ENCODE peak calls at places on chromosomes 12 and 14, in six cellular contexts. Y is uterus; S is SJCRH30; J is choroid plexus epithelial cell; V is HCT116; Z is CD4-positive, CD25-positive, alpha-beta regulatory T cell. F is an unnamed sample.

GRCh38 chr14:53993920-53994607 is 37.4 kb upstream of the BMP4 start:
- DNase-seq in V (no peak), S (no peak), Y (no peak), Z (no peak), J (no peak), F (no peak)

GRCh38 chr12:56204275-56204674 is 15.0 kb upstream of the SMARCC2 start:
- DNase-seq in S (no peak), V (no peak), Y (no peak), Z (no peak), J (no peak), F (no peak)

GRCh38 chr12:14774944-14775651 is 28.2 kb downstream of the WBP11 start:
- DNase-seq in V (no peak), Y (peak), S (no peak), J (peak), Z (peak), F (peak)

GRCh38 chr14:64688801-64689200 is 15.4 kb upstream of the PLEKHG3 start:
- DNase-seq in Y (no peak), J (no peak), V (no peak), S (no peak), Z (no peak), F (no peak)

GRCh38 chr12:32586390-32586789 is 92.7 kb upstream of the DNM1L start:
- DNase-seq in S (peak), Z (no peak), J (peak), V (no peak), Y (no peak), F (no peak)

GRCh38 chr12:106914796-106915634 is 40.7 kb upstream of the TMEM263 start:
- DNase-seq in Y (no peak), V (no peak), Z (peak), J (no peak), S (no peak), F (no peak)

GRCh38 chr14:53128303-53128702 is 24.8 kb downstream of the DDHD1 start:
- DNase-seq in Y (no peak), J (no peak), S (no peak), Z (no peak), V (no peak), F (no peak)

GRCh38 chr12:103882861-103883596 is 42.0 kb upstream of the NT5DC3 start:
- DNase-seq in Z (no peak), V (no peak), J (no peak), S (no peak), Y (no peak), F (no peak)

GRCh38 chr12:62910549-62911169 is 24.3 kb downstream of the PPM1H start:
- DNase-seq in J (no peak), Y (no peak), S (peak), Z (no peak), V (no peak), F (no peak)

GRCh38 chr12:45966486-45966885 is 23.9 kb downstream of the SCAF11 start:
- DNase-seq in Y (no peak), J (peak), V (no peak), S (no peak), Z (no peak), F (no peak)

GRCh38 chr14:61215222-61216010 is 65.7 kb downstream of the TMEM30B start:
- DNase-seq in J (no peak), Y (no peak), V (no peak), Z (no peak), S (no peak), F (no peak)

GRCh38 chr14:103283916-103284315 is 50.1 kb upstream of the EIF5 start:
- DNase-seq in Y (no peak), Z (no peak), V (no peak), J (no peak), S (no peak), F (no peak)

GRCh38 chr14:103280278-103280917 is 53.6 kb upstream of the EIF5 start:
- DNase-seq in S (no peak), Y (no peak), J (no peak), Z (no peak), V (no peak), F (no peak)

GRCh38 chr14:103279129-103280025 is 54.7 kb upstream of the EIF5 start:
- DNase-seq in J (no peak), Z (no peak), S (no peak), V (no peak), Y (peak), F (no peak)

GRCh38 chr14:103282932-103283331 is 51.1 kb upstream of the EIF5 start:
- DNase-seq in Z (no peak), J (no peak), Y (no peak), S (no peak), V (no peak), F (no peak)

GRCh38 chr14:103281496-103282231 is 52.4 kb upstream of the EIF5 start:
- DNase-seq in Z (no peak), V (no peak), S (peak), Y (peak), J (peak), F (no peak)
- H3K4me3 ChIP-seq in Z (no peak), V (no peak), S (no peak), Y (no peak), J (no peak), F (no peak)

GRCh38 chr12:80551897-80552296 is 107.9 kb downstream of the PTPRQ start:
- DNase-seq in S (peak), J (peak), Z (no peak), V (peak), Y (no peak), F (no peak)
- H3K4me3 ChIP-seq in S (no peak), J (no peak), Z (no peak), V (no peak), Y (no peak), F (no peak)

DNA sequence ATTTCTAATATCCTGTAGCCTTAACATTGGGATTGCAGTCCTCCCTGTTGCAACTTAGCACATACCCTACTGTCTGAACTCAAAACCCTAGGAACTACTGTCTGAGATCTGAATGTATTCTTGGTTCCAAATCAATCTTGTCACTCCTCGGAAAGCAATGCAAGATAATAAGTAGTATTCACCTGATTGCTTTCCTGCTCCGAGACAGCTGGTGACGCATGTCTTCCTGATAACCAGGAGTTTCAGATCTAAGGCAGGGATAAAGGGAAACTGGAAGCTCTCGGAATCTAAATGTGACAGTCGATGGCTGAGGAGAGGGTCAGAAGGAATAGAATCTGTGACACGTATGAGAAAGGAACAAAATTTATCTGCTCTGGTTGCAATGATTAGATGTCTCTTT is 67.6 kb downstream of the RMST start:
- DNase-seq in Y (no peak), V (no peak), S (no peak), J (no peak), Z (no peak), F (no peak)
- H3K4me3 ChIP-seq in Y (no peak), V (no peak), S (no peak), J (no peak), Z (no peak), F (no peak)

GRCh38 chr12:20415641-20416040 is 47.3 kb downstream of the PDE3A start:
- DNase-seq in J (peak), Y (no peak), S (no peak), Z (no peak), V (no peak), F (no peak)
- H3K4me3 ChIP-seq in J (no peak), Y (no peak), S (no peak), Z (no peak), V (no peak), F (no peak)

GRCh38 chr12:131991816-131992430 is 42.2 kb downstream of the EP400 start:
- DNase-seq in J (no peak), Z (no peak), S (peak), Y (no peak), V (no peak), F (no peak)

GRCh38 chr12:131988054-131988796 is 38.5 kb downstream of the EP400 start:
- DNase-seq in S (no peak), Z (no peak), V (no peak), J (peak), Y (no peak), F (no peak)

GRCh38 chr12:131990066-131990979 is 40.6 kb downstream of the EP400 start:
- DNase-seq in S (peak), Z (no peak), Y (no peak), V (no peak), J (peak), F (no peak)

GRCh38 chr12:131989021-131989420 is 39.3 kb downstream of the EP400 start:
- DNase-seq in J (no peak), Z (no peak), V (no peak), Y (no peak), S (no peak), F (no peak)

GRCh38 chr12:131990980-131991305 is 41.2 kb downstream of the EP400 start:
- DNase-seq in V (no peak), Y (no peak), S (peak), J (no peak), Z (no peak), F (no peak)
- H3K4me3 ChIP-seq in V (no peak), Y (no peak), S (peak), J (no peak), Z (no peak), F (no peak)

GRCh38 chr12:84912191-84913142 is at the start of gene SLC6A15:
- DNase-seq in J (peak), Z (peak), S (peak), V (no peak), Y (peak), F (no peak)
- H3K4me3 ChIP-seq in J (peak), Z (no peak), S (peak), V (no peak), Y (peak), F (peak)

DNA sequence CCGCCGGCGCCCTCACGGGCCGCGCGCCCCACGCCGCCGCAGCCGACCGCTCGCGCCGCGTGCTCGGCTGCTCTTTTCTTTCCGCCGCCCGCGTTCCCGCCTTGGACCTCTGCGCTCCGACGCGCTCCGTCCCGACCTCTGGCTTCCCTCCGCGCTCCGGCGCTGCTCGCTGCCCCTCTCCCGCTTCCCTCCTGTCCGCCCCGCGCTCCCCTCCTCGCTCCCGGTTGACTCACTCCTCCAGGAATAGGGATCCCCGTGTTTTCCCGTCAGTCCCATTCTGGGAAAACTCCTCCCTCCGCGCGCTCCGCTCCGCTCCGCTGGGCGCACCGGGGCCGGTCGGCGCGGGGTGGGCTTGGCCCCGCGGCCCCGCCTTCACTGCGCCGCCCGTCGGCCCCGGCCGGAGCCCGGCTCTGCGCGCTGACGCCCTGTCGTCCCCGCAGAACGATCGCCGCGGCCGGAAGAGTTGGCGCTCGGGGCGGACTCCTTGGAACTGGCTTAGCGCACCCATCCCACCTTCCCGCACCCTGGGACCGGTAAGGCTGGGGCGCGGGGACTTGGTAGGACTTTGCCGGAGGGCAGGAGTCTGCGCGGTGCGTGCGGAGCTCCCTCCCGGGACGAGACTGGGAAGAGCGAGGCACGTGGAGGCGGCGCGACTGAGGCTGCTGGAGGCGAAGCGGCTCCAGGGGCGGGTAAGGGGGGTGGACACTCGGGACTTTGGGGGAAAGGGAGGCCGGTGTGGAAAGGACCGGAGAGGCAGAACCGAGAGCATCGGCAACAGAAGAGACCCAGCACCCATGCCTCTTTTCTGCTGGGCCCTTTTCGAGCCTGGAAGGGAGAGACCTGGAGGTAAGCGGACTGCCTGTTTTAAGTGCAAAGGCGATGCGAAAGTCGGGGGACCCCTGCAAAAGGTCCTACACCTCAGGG is 573 bp downstream of the TEAD4 start:
- DNase-seq in Y (peak), Z (peak), V (no peak), J (peak), S (peak), F (peak)
- H3K4me3 ChIP-seq in Y (peak), Z (no peak), V (peak), J (peak), S (peak), F (peak)

DNA sequence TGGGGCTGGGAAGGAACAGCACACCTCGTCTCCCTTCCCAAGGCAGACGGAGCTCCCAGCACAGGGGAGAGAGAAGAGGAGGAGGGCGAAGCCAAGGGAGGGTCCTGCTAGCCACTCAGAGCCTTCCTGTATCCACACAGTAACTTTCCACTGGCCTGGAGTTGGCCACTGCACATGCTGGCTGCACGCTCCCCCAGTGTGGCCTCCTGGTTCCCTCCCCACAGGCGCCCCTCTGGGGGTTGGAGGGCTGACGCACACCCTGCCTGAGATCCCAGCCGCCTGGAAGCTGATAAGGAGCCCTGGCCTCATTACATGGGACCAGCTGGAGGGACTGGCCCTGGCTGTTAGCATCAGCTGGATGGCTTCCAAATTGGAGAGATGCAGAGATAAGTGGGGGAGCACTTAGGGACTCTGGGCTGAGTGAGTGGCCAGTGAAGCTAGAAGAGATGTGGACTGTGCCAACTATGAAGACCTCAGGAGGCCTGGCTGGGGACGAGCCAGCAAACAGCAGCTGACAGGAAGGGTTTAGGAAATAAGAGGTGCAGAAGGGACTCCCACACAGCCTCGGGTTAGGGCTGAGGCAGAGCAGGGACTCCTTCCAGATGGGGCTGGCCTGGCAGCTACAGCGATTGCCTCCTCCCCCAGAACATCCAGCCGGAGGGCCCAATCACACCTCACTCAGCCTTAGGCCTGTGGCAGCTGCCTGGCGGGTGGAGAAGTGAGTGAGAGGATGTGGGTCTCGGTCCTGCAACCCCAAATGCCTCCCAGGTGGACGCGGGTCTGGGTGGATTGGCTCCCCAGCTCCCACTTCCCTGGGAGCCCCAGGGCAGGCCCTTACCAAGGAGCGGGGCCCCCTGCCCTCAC is 26.3 kb upstream of the BCDIN3D start:
- DNase-seq in J (peak), Z (no peak), Y (peak), S (peak), V (no peak), F (peak)
- H3K4me3 ChIP-seq in J (no peak), Z (no peak), Y (no peak), S (peak), V (no peak), F (no peak)

F was measured in prostate gland.